ENCODE peak calls at places on chromosomes 11 and 22, in six cellular contexts. R is HCT116, M is lower lobe of right lung, U is endodermal cell, X is psoas muscle, O is HepG2. V is an unnamed sample.

GRCh38 chr11:122045181-122045586 is 70.8 kb downstream of the BLID start:
- DNase-seq in X (no peak), R (no peak), U (no peak), M (no peak), O (no peak), V (no peak)

GRCh38 chr11:6298605-6299004 is 21.7 kb downstream of the CAVIN3 start:
- DNase-seq in X (peak), U (peak), M (no peak), R (peak), O (peak), V (no peak)

GRCh38 chr11:70158201-70158600 is 44.9 kb upstream of the FADD start:
- DNase-seq in O (peak), M (no peak), U (peak), R (peak), X (peak), V (no peak)

GRCh38 chr22:30195245-30196140 is 51.1 kb downstream of the LIF start:
- DNase-seq in O (peak), U (no peak), M (no peak), X (no peak), R (no peak), V (no peak)

GRCh38 chr11:102272047-102272824 is 45.0 kb upstream of the BIRC3 start:
- DNase-seq in R (no peak), M (no peak), O (peak), X (no peak), U (no peak), V (no peak)

GRCh38 chr11:61152816-61153592 is 8.2 kb downstream of the VPS37C start:
- DNase-seq in M (no peak), R (no peak), U (no peak), X (no peak), O (no peak), V (peak)

GRCh38 chr22:19149047-19149883 is 827 bp downstream of the GSC2 start:
- DNase-seq in R (no peak), M (no peak), X (no peak), U (peak), O (no peak), V (no peak)

GRCh38 chr22:45826520-45826919 is 150.4 kb downstream of the WNT7B start:
- DNase-seq in M (no peak), R (no peak), U (no peak), X (no peak), O (no peak), V (no peak)

GRCh38 chr22:43343262-43343988 is at the start of gene SCUBE1:
- DNase-seq in M (peak), U (peak), R (no peak), X (peak), O (no peak), V (no peak)

GRCh38 chr22:24178021-24178431 is 3.3 kb upstream of the SUSD2 start:
- DNase-seq in O (no peak), R (no peak), M (no peak), X (no peak), U (no peak), V (no peak)

GRCh38 chr22:31492151-31492550 is 2.5 kb upstream of the EIF4ENIF1 start:
- DNase-seq in R (no peak), O (no peak), M (no peak), X (no peak), U (no peak), V (no peak)

GRCh38 chr22:31489632-31490495 is at the start of gene EIF4ENIF1:
- DNase-seq in R (peak), O (peak), M (peak), X (peak), U (peak), V (peak)

GRCh38 chr22:31488988-31489617 is 539 bp downstream of the EIF4ENIF1 start:
- DNase-seq in M (peak), O (no peak), X (peak), U (peak), R (no peak), V (no peak)

GRCh38 chr22:31491218-31491962 is 1.7 kb upstream of the EIF4ENIF1 start:
- DNase-seq in X (no peak), O (no peak), U (peak), R (no peak), M (no peak), V (no peak)

DNA sequence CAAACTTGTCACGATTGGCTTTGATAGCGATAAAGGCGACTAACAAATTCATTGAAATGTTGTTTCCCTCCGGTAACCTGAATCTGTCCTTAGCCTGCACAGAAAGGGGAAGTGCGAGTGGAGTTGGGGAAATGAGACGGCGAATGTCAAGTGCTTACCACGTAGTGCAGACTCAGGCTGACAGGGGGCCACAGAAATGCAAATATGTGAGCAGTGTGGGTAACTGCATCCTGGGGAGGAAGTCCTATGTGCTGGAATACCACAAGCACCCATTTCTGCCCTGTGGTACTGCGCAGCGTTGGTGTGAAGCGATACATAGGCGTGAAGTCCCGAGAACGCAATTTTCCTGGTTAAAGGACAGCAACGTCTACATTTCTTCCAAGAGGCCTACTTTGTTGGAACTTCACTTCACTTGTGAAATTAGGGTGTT is 869 bp upstream of the EIF4ENIF1 start:
- DNase-seq in R (peak), O (peak), M (peak), X (peak), U (peak), V (peak)
- TF ChIP-seq CTCF in R (no peak), O (peak), M (no peak), X (no peak), U (peak), V (no peak)

GRCh38 chr22:44819966-44820631 is 67.7 kb downstream of the ARHGAP8 start:
- DNase-seq in R (no peak), O (no peak), U (peak), X (no peak), M (no peak), V (peak)
- H3K4me3 ChIP-seq in R (no peak), O (no peak), U (no peak), X (no peak), M (no peak), V (no peak)

DNA sequence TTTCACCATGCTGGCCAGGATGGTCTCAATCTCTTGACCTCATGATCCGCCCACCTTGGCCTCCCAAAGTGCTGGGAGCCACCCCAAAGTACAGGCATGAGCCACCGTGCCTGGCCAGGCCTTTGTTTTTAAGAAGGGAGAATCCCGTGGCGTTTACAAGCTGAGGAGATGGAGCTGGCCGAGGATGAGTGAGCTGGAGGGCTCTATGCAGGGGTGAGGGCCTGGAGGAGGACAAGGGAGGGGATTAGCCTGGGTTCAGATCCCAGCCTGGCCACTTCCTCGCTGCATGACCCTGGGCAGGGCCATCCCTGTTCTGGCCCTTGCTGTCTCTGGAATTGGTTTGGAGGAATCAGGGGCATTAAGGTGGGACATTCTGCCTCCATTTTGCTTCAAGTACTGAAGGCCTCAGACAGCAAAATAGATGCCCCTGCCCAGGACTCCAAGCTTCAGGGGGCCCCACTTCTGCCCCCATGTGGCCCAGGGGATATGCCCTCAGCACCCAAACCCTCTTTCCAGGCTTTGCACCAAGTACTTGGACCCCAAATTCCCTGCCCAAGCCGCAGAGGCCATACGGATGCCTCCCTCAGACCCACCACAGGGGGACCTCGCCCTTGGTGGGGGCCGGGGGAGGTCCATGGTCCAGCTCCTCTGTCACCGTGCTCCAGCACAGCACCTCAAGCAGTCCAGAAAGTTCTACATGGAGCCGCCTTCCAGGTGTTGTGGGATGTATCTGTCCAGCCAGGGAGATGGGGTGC is 12.1 kb upstream of the LRP5 start:
- DNase-seq in X (no peak), R (no peak), O (no peak), U (no peak), M (no peak), V (no peak)
- TF ChIP-seq CTCF in X (no peak), R (no peak), O (peak), U (peak), M (no peak), V (no peak)

GRCh38 chr22:20393705-20394476 is at the start of gene ZNF74:
- DNase-seq in O (peak), M (peak), U (peak), R (peak), X (peak), V (peak)

GRCh38 chr22:20395897-20396287 is 1.9 kb downstream of the ZNF74 start:
- DNase-seq in O (no peak), X (no peak), R (no peak), M (no peak), U (no peak), V (no peak)

GRCh38 chr22:20397498-20397897 is 3.5 kb downstream of the ZNF74 start:
- DNase-seq in U (no peak), O (no peak), R (no peak), M (no peak), X (no peak), V (no peak)

GRCh38 chr22:20396639-20397038 is 2.7 kb downstream of the ZNF74 start:
- DNase-seq in M (no peak), X (no peak), O (no peak), U (no peak), R (no peak), V (no peak)

DNA sequence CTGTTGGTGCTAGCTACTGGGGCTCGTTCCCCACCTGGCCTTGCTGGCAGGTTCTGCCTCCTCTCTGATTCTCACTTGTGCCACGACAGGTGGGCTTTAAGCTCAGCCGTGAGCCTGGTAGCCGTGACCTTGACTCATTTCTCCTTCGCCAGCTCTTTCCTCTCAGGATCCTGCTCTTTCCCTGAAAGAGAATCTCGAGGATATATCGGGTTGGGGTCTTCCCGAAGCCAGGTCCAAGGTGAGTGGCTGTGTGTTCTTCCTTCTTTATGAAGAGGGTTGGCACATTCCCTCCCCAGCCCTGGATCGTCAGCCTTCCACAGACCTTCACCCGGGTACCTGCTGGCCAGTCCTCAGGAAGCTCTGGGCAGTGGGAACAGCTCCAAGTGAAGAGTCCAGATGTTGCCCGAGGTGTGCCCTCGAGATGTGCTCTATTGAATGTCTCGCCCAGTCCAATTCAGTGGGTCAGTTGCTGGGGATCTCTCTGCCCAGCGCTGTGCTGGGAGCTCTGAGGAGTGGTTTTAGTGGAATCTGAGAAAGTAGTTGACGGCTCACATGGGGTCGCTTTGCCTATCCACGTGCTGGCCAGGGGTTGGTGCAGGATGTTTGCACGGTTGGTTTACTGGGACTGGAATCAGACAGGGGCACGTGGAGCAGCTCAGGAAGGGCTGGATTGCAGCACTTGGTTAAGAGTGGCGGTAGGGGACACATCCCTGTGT is 1.4 kb downstream of the ZNF74 start:
- DNase-seq in U (no peak), M (no peak), X (no peak), R (no peak), O (no peak), V (no peak)
- H3K4me3 ChIP-seq in U (peak), M (peak), X (no peak), R (peak), O (no peak), V (no peak)

DNA sequence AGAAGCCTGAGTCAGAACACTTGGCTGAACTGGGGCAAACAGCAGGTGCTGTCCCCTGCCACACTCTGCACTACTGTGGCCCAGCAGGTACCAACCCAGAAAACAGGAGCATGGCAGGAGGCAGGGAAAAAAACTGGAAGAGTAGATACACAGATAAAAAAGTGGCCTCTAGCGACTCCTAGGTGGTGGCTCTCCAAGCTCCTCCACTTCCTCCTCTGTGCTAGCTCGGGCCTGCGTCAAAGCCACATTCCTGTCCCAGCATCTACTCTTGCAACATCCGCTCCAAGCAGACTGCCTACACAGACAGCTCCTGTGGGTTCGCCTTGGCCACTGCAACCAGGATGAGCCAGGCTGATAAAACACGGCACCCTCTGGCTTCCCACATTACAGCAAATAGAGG is 6.9 kb downstream of the OR8B12 start:
- DNase-seq in O (peak), U (peak), X (no peak), R (peak), M (peak), V (no peak)
- TF ChIP-seq CTCF in O (peak), U (peak), X (no peak), R (no peak), M (peak), V (no peak)